ENCODE peak calls at places on chromosomes 3 and 15, in six cellular contexts. L is activated T-cell treated with anti-CD3 and anti-CD28 coated beads for 1 hour, A is RCC 7860, H is WTC11, I is DMS79, Q is HS-27A. D is an unnamed sample.

GRCh38 chr15:75171408-75171807 is 30.3 kb upstream of the C15orf39 start:
- DNase-seq in L (no peak), A (peak), H (no peak), I (no peak), Q (no peak), D (peak)

GRCh38 chr3:66537735-66538134 is 36.9 kb upstream of the LRIG1 start:
- DNase-seq in L (no peak), A (no peak), H (no peak), I (no peak), Q (no peak), D (no peak)

GRCh38 chr3:127770671-127771370 is 51.5 kb downstream of the MGLL start:
- DNase-seq in L (no peak), A (no peak), H (no peak), I (no peak), Q (no peak), D (no peak)

GRCh38 chr15:71440479-71441071 is 325.3 kb downstream of the THSD4 start:
- DNase-seq in L (no peak), A (peak), H (no peak), I (no peak), Q (peak), D (peak)

GRCh38 chr3:61624300-61624699 is 62.9 kb downstream of the PTPRG start:
- DNase-seq in L (no peak), A (no peak), H (no peak), I (no peak), Q (no peak), D (no peak)

GRCh38 chr3:72100626-72101187 is 315.8 kb upstream of the PROK2 start:
- DNase-seq in L (peak), A (no peak), H (peak), I (no peak), Q (no peak), D (peak)

GRCh38 chr3:27714101-27714526 is 8.0 kb downstream of the EOMES start:
- DNase-seq in L (no peak), A (no peak), H (no peak), I (no peak), Q (no peak), D (no peak)

GRCh38 chr15:74627766-74628165 is 12.1 kb downstream of the CLK3 start:
- DNase-seq in L (no peak), A (no peak), H (no peak), I (no peak), Q (no peak), D (no peak)

GRCh38 chr3:121707531-121708273 is 41.8 kb downstream of the GOLGB1 start:
- DNase-seq in L (no peak), A (no peak), H (no peak), I (no peak), Q (no peak), D (no peak)

GRCh38 chr3:175941352-175941751 is 1082.2 kb downstream of the NAALADL2 start:
- DNase-seq in L (no peak), A (no peak), H (peak), I (no peak), Q (no peak), D (no peak)

GRCh38 chr3:59798372-59799086 is 748.7 kb upstream of the CFAP20DC start:
- DNase-seq in L (no peak), A (no peak), H (no peak), I (no peak), Q (no peak), D (no peak)

GRCh38 chr3:18843188-18843587 is 305.1 kb upstream of the KCNH8 start:
- DNase-seq in L (no peak), A (no peak), H (no peak), I (no peak), Q (no peak), D (no peak)

GRCh38 chr3:15520185-15520584 is 1.3 kb downstream of the COLQ start:
- DNase-seq in L (no peak), A (no peak), H (no peak), I (no peak), Q (no peak), D (peak)

GRCh38 chr3:82044918-82045715 is 283.7 kb upstream of the GBE1 start:
- DNase-seq in L (no peak), A (no peak), H (no peak), I (no peak), Q (no peak), D (no peak)

GRCh38 chr3:32374788-32375595 is 16.7 kb upstream of the CMTM7 start:
- DNase-seq in L (peak), A (peak), H (peak), I (no peak), Q (peak), D (peak)

GRCh38 chr15:96333194-96334016 is 2.9 kb downstream of the NR2F2 start:
- DNase-seq in L (no peak), A (no peak), H (peak), I (peak), Q (no peak), D (peak)

GRCh38 chr3:43105224-43105596 is 669 bp downstream of the POMGNT2 start:
- DNase-seq in L (no peak), A (no peak), H (no peak), I (no peak), Q (no peak), D (no peak)

GRCh38 chr3:32643354-32643753 is 41.6 kb upstream of the CNOT10 start:
- DNase-seq in L (no peak), A (no peak), H (no peak), I (no peak), Q (no peak), D (no peak)

GRCh38 chr15:34584321-34584668 is 844 bp upstream of the GOLGA8B start:
- DNase-seq in L (no peak), A (no peak), H (no peak), I (no peak), Q (no peak), D (no peak)

GRCh38 chr3:177966493-177966892 is 569.7 kb upstream of the KCNMB2 start:
- DNase-seq in L (no peak), A (no peak), H (no peak), I (no peak), Q (no peak), D (no peak)

GRCh38 chr3:138114988-138115971 is at the start of gene DZIP1L:
- DNase-seq in L (no peak), A (peak), H (peak), I (peak), Q (peak), D (peak)

GRCh38 chr15:39573844-39574243 is 7.0 kb upstream of the THBS1 start:
- DNase-seq in L (no peak), A (no peak), H (no peak), I (no peak), Q (no peak), D (peak)

GRCh38 chr3:119643094-119643493 is 17.3 kb downstream of the POPDC2 start:
- DNase-seq in L (no peak), A (no peak), H (no peak), I (no peak), Q (no peak), D (no peak)

GRCh38 chr3:172065967-172066762 is 26.8 kb downstream of the FNDC3B start:
- DNase-seq in L (no peak), A (peak), H (no peak), I (no peak), Q (no peak), D (peak)

GRCh38 chr3:184724662-184725061 is 12.8 kb upstream of the MAGEF1 start:
- DNase-seq in L (no peak), A (no peak), H (no peak), I (no peak), Q (no peak), D (no peak)

GRCh38 chr3:108008931-108009635 is 81.7 kb downstream of the CD47 start:
- DNase-seq in L (no peak), A (peak), H (no peak), I (no peak), Q (no peak), D (peak)

GRCh38 chr3:61358364-61358763 is 107.1 kb upstream of the FHIT start:
- DNase-seq in L (no peak), A (no peak), H (no peak), I (peak), Q (no peak), D (no peak)

GRCh38 chr15:64224508-64224907 is 61.7 kb upstream of the PPIB start:
- DNase-seq in L (no peak), A (no peak), H (no peak), I (no peak), Q (no peak), D (peak)

GRCh38 chr3:40768536-40768935 is 243.8 kb downstream of the ZNF621 start:
- DNase-seq in L (no peak), A (no peak), H (no peak), I (no peak), Q (no peak), D (peak)

GRCh38 chr15:44029940-44030568 is 165.0 kb downstream of the FRMD5 start:
- DNase-seq in L (no peak), A (no peak), H (no peak), I (no peak), Q (no peak), D (peak)

GRCh38 chr15:41292521-41292920 is 39.9 kb downstream of the OIP5 start:
- DNase-seq in L (no peak), A (no peak), H (no peak), I (no peak), Q (no peak), D (no peak)

GRCh38 chr15:68646751-68647150 is 68.0 kb downstream of the CORO2B start:
- DNase-seq in L (no peak), A (no peak), H (no peak), I (no peak), Q (no peak), D (no peak)

GRCh38 chr15:77021803-77022381 is 27.0 kb downstream of the PSTPIP1 start:
- DNase-seq in L (no peak), A (peak), H (no peak), I (no peak), Q (peak), D (peak)

GRCh38 chr3:175861916-175862315 is 1002.8 kb downstream of the NAALADL2 start:
- DNase-seq in L (no peak), A (no peak), H (no peak), I (no peak), Q (no peak), D (no peak)

GRCh38 chr3:137692803-137693431 is 71.2 kb upstream of the SOX14 start:
- DNase-seq in L (no peak), A (no peak), H (peak), I (no peak), Q (no peak), D (no peak)